ENCODE peak calls at places on chromosomes 7 and 10, in six cellular contexts. X is mammary epithelial cell, D is AG04449, V is sigmoid colon, C is retina, J is posterior vena cava. F is an unnamed sample.
A peak's percentile ranks its signal among the peaks of the same experiment; 100 is the strongest.

GRCh38 chr10:89706011-89706410 is 4.6 kb downstream of the KIF20B start:
- DNase-seq in C (no peak), D (no peak), J (no peak), V (no peak), X (peak; percentile 5), F (no peak)

GRCh38 chr10:72567884-72568283 is 58.0 kb downstream of the MICU1 start:
- DNase-seq in J (no peak), C (peak; percentile 14), V (no peak), D (no peak), X (no peak), F (no peak)

GRCh38 chr7:7642081-7642480 is 1.5 kb downstream of the UMAD1 start:
- DNase-seq in J (no peak), D (no peak), C (no peak), X (no peak), V (no peak), F (no peak)

GRCh38 chr7:123748734-123749536 is at the start of gene WASL:
- DNase-seq in J (peak; percentile 97), D (no peak), X (peak; percentile 90), V (peak; percentile 96), C (peak; percentile 98), F (peak; percentile 94)

GRCh38 chr7:40507166-40507565 is 372.4 kb downstream of the SUGCT start:
- DNase-seq in V (no peak), D (no peak), C (no peak), J (no peak), X (peak; percentile 17), F (no peak)

GRCh38 chr10:5594271-5595036 is 69.7 kb downstream of the CALML3 start:
- DNase-seq in X (no peak), V (no peak), D (no peak), C (peak; percentile 35), J (no peak), F (no peak)

GRCh38 chr10:12144538-12144937 is 15.1 kb downstream of the SEC61A2 start:
- DNase-seq in C (no peak), X (no peak), J (no peak), D (no peak), V (no peak), F (no peak)

GRCh38 chr10:82267014-82267413 is 392.0 kb downstream of the NRG3 start:
- DNase-seq in D (no peak), J (no peak), X (peak; percentile 54), C (no peak), V (no peak), F (no peak)

GRCh38 chr10:6701289-6701688 is 121.2 kb upstream of the PRKCQ start:
- DNase-seq in X (no peak), J (no peak), D (no peak), V (no peak), C (no peak), F (no peak)

GRCh38 chr10:125200396-125200795 is 40.0 kb upstream of the CTBP2 start:
- DNase-seq in D (no peak), X (no peak), J (no peak), C (no peak), V (no peak), F (no peak)

GRCh38 chr10:58511765-58512469 is 755 bp upstream of the BICC1 start:
- DNase-seq in X (no peak), J (peak; percentile 76), D (no peak), V (no peak), C (peak; percentile 81), F (peak; percentile 77)

GRCh38 chr10:24685958-24686540 is 37.6 kb downstream of the ARHGAP21 start:
- DNase-seq in C (no peak), V (no peak), J (no peak), D (no peak), X (no peak), F (no peak)

GRCh38 chr7:35548291-35548690 is 146.6 kb downstream of the HERPUD2 start:
- DNase-seq in C (no peak), J (no peak), V (no peak), X (no peak), D (no peak), F (no peak)

GRCh38 chr10:123491692-123492415 is 174.3 kb upstream of the GPR26 start:
- DNase-seq in J (no peak), D (no peak), C (peak; percentile 65), V (no peak), X (no peak), F (no peak)

GRCh38 chr7:235576-236395 is 43.4 kb downstream of the FAM20C start:
- DNase-seq in V (peak; percentile 87), D (no peak), X (no peak), C (no peak), J (no peak), F (no peak)

GRCh38 chr7:86431761-86432160 is 211.9 kb upstream of the GRM3 start:
- DNase-seq in X (no peak), V (no peak), J (no peak), C (no peak), D (no peak), F (no peak)

GRCh38 chr10:101155896-101156295 is 24.8 kb downstream of the TLX1 start:
- DNase-seq in D (no peak), J (no peak), V (no peak), X (no peak), C (no peak), F (no peak)

GRCh38 chr7:45000096-45001032 is at the start of gene CCM2:
- DNase-seq in X (no peak), C (peak; percentile 71), D (no peak), J (peak; percentile 88), V (peak; percentile 81), F (peak; percentile 81)

GRCh38 chr7:107846324-107846723 is 43.3 kb upstream of the SLC26A3 start:
- DNase-seq in C (no peak), D (no peak), X (no peak), V (no peak), J (no peak), F (no peak)

GRCh38 chr10:30763933-30764332 is 134.4 kb upstream of the LYZL2 start:
- DNase-seq in D (no peak), X (no peak), C (no peak), V (peak; percentile 95), J (peak; percentile 85), F (no peak)

GRCh38 chr7:54705436-54705835 is 53.6 kb downstream of the SEC61G start:
- DNase-seq in V (no peak), C (no peak), X (peak; percentile 72), J (no peak), D (no peak), F (no peak)

GRCh38 chr7:108000875-108001758 is 1.8 kb downstream of the LAMB1 start:
- DNase-seq in J (peak; percentile 83), D (no peak), X (peak; percentile 19), V (peak; percentile 78), C (peak; percentile 82), F (peak; percentile 84)

GRCh38 chr7:27150568-27151340 is 1.6 kb downstream of the HOXA3 start:
- DNase-seq in J (peak; percentile 93), C (peak; percentile 92), V (peak; percentile 93), D (no peak), X (peak; percentile 85), F (peak; percentile 82)

GRCh38 chr7:81206217-81206616 is 287.4 kb upstream of the SEMA3C start:
- DNase-seq in J (no peak), X (no peak), C (no peak), V (no peak), D (no peak), F (no peak)

GRCh38 chr10:78600740-78601139 is 468.0 kb upstream of the ZMIZ1 start:
- DNase-seq in V (no peak), J (no peak), X (peak; percentile 23), D (no peak), C (no peak), F (no peak)

GRCh38 chr10:132115736-132116135 is 50.0 kb downstream of the JAKMIP3 start:
- DNase-seq in C (no peak), J (peak; percentile 80), X (no peak), D (no peak), V (peak; percentile 38), F (peak; percentile 72)

GRCh38 chr10:62992145-62992721 is 140.9 kb upstream of the NRBF2 start:
- DNase-seq in D (no peak), V (no peak), X (peak; percentile 92), J (no peak), C (peak; percentile 57), F (no peak)

GRCh38 chr10:21309427-21309826 is 216.1 kb downstream of the SKIDA1 start:
- DNase-seq in J (no peak), X (no peak), C (no peak), D (no peak), V (no peak), F (no peak)

GRCh38 chr10:45265995-45266394 is 49.4 kb downstream of the OR13A1 start:
- DNase-seq in D (no peak), C (no peak), X (no peak), V (no peak), J (no peak), F (no peak)